ENCODE peak calls at places on chromosomes 13 and 19, in five cellular contexts. C is CD8-positive, alpha-beta memory T cell; B is Daoy; K is GM20000; H is endothelial cell. W is an unnamed sample.

GRCh38 chr19:40592170-40592569 is 9.0 kb upstream of the LTBP4 start:
- DNase-seq in C (no peak), B (peak), K (peak), H (no peak), W (no peak)

GRCh38 chr19:33522371-33522662 is 726 bp upstream of the PEPD start:
- DNase-seq in C (no peak), B (no peak), K (no peak), H (no peak), W (no peak)

GRCh38 chr19:14695471-14695870 is 5.6 kb downstream of the ZNF333 start:
- DNase-seq in C (no peak), B (no peak), K (no peak), H (no peak), W (no peak)

GRCh38 chr19:45477713-45478453 is 10.1 kb downstream of the FOSB start:
- DNase-seq in C (no peak), B (peak), K (no peak), H (no peak), W (peak)

GRCh38 chr13:99373436-99373835 is 66.2 kb upstream of the GPR183 start:
- DNase-seq in C (no peak), B (no peak), K (no peak), H (no peak), W (no peak)

GRCh38 chr13:101569807-101570206 is 117.3 kb downstream of the ITGBL1 start:
- DNase-seq in C (no peak), B (no peak), K (no peak), H (no peak), W (no peak)

GRCh38 chr19:38861368-38861767 is 11.6 kb upstream of the HNRNPL start:
- DNase-seq in C (no peak), B (no peak), K (no peak), H (no peak), W (no peak)

GRCh38 chr19:28218728-28219127 is 994.2 kb downstream of the UQCRFS1 start:
- DNase-seq in C (no peak), B (no peak), K (no peak), H (no peak), W (no peak)

GRCh38 chr13:71801165-71801564 is 65.8 kb downstream of the DACH1 start:
- DNase-seq in C (no peak), B (no peak), K (no peak), H (no peak), W (no peak)

GRCh38 chr13:59672445-59672844 is 491.3 kb downstream of the DIAPH3 start:
- DNase-seq in C (no peak), B (no peak), K (no peak), H (no peak), W (no peak)

GRCh38 chr19:42468273-42468796 is 25.6 kb upstream of the CXCL17 start:
- DNase-seq in C (no peak), B (peak), K (no peak), H (no peak), W (peak)

GRCh38 chr19:7083076-7083956 is 13.8 kb downstream of the ZNF557 start:
- DNase-seq in C (no peak), B (no peak), K (no peak), H (no peak), W (no peak)

GRCh38 chr13:38951525-38952313 is 38.9 kb downstream of the STOML3 start:
- DNase-seq in C (no peak), B (no peak), K (no peak), H (no peak), W (no peak)

GRCh38 chr13:75704942-75705320 is 68.8 kb downstream of the LMO7 start:
- DNase-seq in C (no peak), B (peak), K (no peak), H (no peak), W (peak)

GRCh38 chr13:97911311-97912138 is 42.0 kb upstream of the IPO5 start:
- DNase-seq in C (no peak), B (peak), K (peak), H (peak), W (peak)

GRCh38 chr19:49497047-49497789 is 984 bp downstream of the RPS11 start:
- DNase-seq in C (peak), B (peak), K (peak), H (no peak), W (peak)

GRCh38 chr13:22039961-22040360 is 369.1 kb downstream of the FGF9 start:
- DNase-seq in C (no peak), B (no peak), K (no peak), H (no peak), W (no peak)

GRCh38 chr13:30572859-30573275 is 44.9 kb upstream of the USPL1 start:
- DNase-seq in C (peak), B (peak), K (peak), H (no peak), W (peak)

GRCh38 chr13:31209172-31209818 is 9.5 kb downstream of the B3GLCT start:
- DNase-seq in C (no peak), B (peak), K (no peak), H (no peak), W (peak)

GRCh38 chr19:49690656-49691242 is at the start of gene CPT1C:
- DNase-seq in C (peak), B (peak), K (no peak), H (peak), W (no peak)

GRCh38 chr19:7739801-7740659 is 7.3 kb downstream of the CD209 start:
- DNase-seq in C (no peak), B (no peak), K (no peak), H (no peak), W (no peak)

W was measured in MG63.